ENCODE peak calls at places on chromosomes 1 and 21, in four cellular contexts. One of them, this sample, is unnamed.

GRCh38 chr21:14531927-14532326 is 14.2 kb downstream of the SAMSN1 start:
- DNase-seq in progenitor cell of endocrine pancreas: no peak
- DNase-seq in neural crest cell: no peak
- DNase-seq in AG04450: no peak
- DNase-seq in this sample: no peak

GRCh38 chr1:71080782-71081696 is at the start of gene ZRANB2:
- DNase-seq in progenitor cell of endocrine pancreas: peak
- DNase-seq in neural crest cell: peak
- DNase-seq in AG04450: peak
- DNase-seq in this sample: peak

GRCh38 chr21:34511154-34511553 is 856 bp downstream of the KCNE1 start:
- DNase-seq in progenitor cell of endocrine pancreas: no peak
- DNase-seq in neural crest cell: no peak
- DNase-seq in AG04450: no peak
- DNase-seq in this sample: no peak

GRCh38 chr1:77975386-77975785 is 3.5 kb downstream of the FUBP1 start:
- DNase-seq in progenitor cell of endocrine pancreas: no peak
- DNase-seq in neural crest cell: no peak
- DNase-seq in AG04450: no peak
- DNase-seq in this sample: no peak

GRCh38 chr1:244231193-244231571 is 180.1 kb downstream of the ZBTB18 start:
- DNase-seq in progenitor cell of endocrine pancreas: no peak
- DNase-seq in neural crest cell: no peak
- DNase-seq in AG04450: no peak
- DNase-seq in this sample: no peak

GRCh38 chr21:20720623-20721022 is 277.6 kb upstream of the NCAM2 start:
- DNase-seq in progenitor cell of endocrine pancreas: no peak
- DNase-seq in neural crest cell: no peak
- DNase-seq in AG04450: no peak
- DNase-seq in this sample: no peak

GRCh38 chr1:230303822-230304221 is 122.3 kb downstream of the PGBD5 start:
- DNase-seq in progenitor cell of endocrine pancreas: no peak
- DNase-seq in neural crest cell: no peak
- DNase-seq in AG04450: no peak
- DNase-seq in this sample: no peak

GRCh38 chr1:168485048-168485447 is 58.7 kb downstream of the XCL2 start:
- DNase-seq in progenitor cell of endocrine pancreas: no peak
- DNase-seq in neural crest cell: no peak
- DNase-seq in AG04450: no peak
- DNase-seq in this sample: no peak

GRCh38 chr1:116763116-116763786 is 9.0 kb downstream of the CD2 start:
- DNase-seq in progenitor cell of endocrine pancreas: no peak
- DNase-seq in neural crest cell: no peak
- DNase-seq in AG04450: no peak
- DNase-seq in this sample: no peak

GRCh38 chr1:118842462-118843201 is 145.5 kb downstream of the TBX15 start:
- DNase-seq in progenitor cell of endocrine pancreas: no peak
- DNase-seq in neural crest cell: no peak
- DNase-seq in AG04450: no peak
- DNase-seq in this sample: no peak

GRCh38 chr1:31354266-31354665 is 18.6 kb downstream of the FABP3 start:
- DNase-seq in progenitor cell of endocrine pancreas: no peak
- DNase-seq in neural crest cell: no peak
- DNase-seq in AG04450: no peak
- DNase-seq in this sample: no peak

GRCh38 chr1:243917177-243917862 is 67.3 kb upstream of the AKT3 start:
- DNase-seq in progenitor cell of endocrine pancreas: peak
- DNase-seq in neural crest cell: peak
- DNase-seq in AG04450: peak
- DNase-seq in this sample: no peak

GRCh38 chr21:42624095-42624830 is 29.2 kb upstream of the PDE9A start:
- DNase-seq in progenitor cell of endocrine pancreas: no peak
- DNase-seq in neural crest cell: no peak
- DNase-seq in AG04450: no peak
- DNase-seq in this sample: no peak

GRCh38 chr1:99181892-99182291 is 82.4 kb upstream of the PLPPR4 start:
- DNase-seq in progenitor cell of endocrine pancreas: no peak
- DNase-seq in neural crest cell: no peak
- DNase-seq in AG04450: no peak
- DNase-seq in this sample: no peak

GRCh38 chr1:221698579-221699349 is 43.1 kb downstream of the DUSP10 start:
- DNase-seq in progenitor cell of endocrine pancreas: no peak
- DNase-seq in neural crest cell: no peak
- DNase-seq in AG04450: no peak
- DNase-seq in this sample: no peak

GRCh38 chr1:235919127-235919796 is 52.6 kb upstream of the LYST start:
- DNase-seq in progenitor cell of endocrine pancreas: no peak
- DNase-seq in neural crest cell: no peak
- DNase-seq in AG04450: no peak
- DNase-seq in this sample: no peak

GRCh38 chr1:203084588-203085527 is 954 bp downstream of the MYOG start:
- DNase-seq in progenitor cell of endocrine pancreas: no peak
- DNase-seq in neural crest cell: no peak
- DNase-seq in AG04450: no peak
- DNase-seq in this sample: no peak
- TF ChIP-seq CTCF in progenitor cell of endocrine pancreas: peak
- TF ChIP-seq CTCF in neural crest cell: peak
- TF ChIP-seq CTCF in AG04450: peak
- TF ChIP-seq CTCF in this sample: no peak

GRCh38 chr1:46409063-46409372 is 14.9 kb downstream of the FAAH start:
- DNase-seq in progenitor cell of endocrine pancreas: no peak
- DNase-seq in neural crest cell: no peak
- DNase-seq in AG04450: no peak
- DNase-seq in this sample: no peak
- TF ChIP-seq CTCF in progenitor cell of endocrine pancreas: no peak
- TF ChIP-seq CTCF in neural crest cell: no peak
- TF ChIP-seq CTCF in AG04450: no peak
- TF ChIP-seq CTCF in this sample: no peak

GRCh38 chr1:9878421-9878820 is 31.6 kb downstream of the CTNNBIP1 start:
- DNase-seq in progenitor cell of endocrine pancreas: no peak
- DNase-seq in neural crest cell: no peak
- DNase-seq in AG04450: no peak
- DNase-seq in this sample: no peak

GRCh38 chr1:9874959-9875635 is 35.0 kb downstream of the CTNNBIP1 start:
- DNase-seq in progenitor cell of endocrine pancreas: peak
- DNase-seq in neural crest cell: peak
- DNase-seq in AG04450: peak
- DNase-seq in this sample: peak

GRCh38 chr1:9875636-9876000 is 34.5 kb downstream of the CTNNBIP1 start:
- DNase-seq in progenitor cell of endocrine pancreas: no peak
- DNase-seq in neural crest cell: no peak
- DNase-seq in AG04450: no peak
- DNase-seq in this sample: no peak

GRCh38 chr1:9874412-9874811 is 35.7 kb downstream of the CTNNBIP1 start:
- DNase-seq in progenitor cell of endocrine pancreas: no peak
- DNase-seq in neural crest cell: no peak
- DNase-seq in AG04450: no peak
- DNase-seq in this sample: no peak

DNA sequence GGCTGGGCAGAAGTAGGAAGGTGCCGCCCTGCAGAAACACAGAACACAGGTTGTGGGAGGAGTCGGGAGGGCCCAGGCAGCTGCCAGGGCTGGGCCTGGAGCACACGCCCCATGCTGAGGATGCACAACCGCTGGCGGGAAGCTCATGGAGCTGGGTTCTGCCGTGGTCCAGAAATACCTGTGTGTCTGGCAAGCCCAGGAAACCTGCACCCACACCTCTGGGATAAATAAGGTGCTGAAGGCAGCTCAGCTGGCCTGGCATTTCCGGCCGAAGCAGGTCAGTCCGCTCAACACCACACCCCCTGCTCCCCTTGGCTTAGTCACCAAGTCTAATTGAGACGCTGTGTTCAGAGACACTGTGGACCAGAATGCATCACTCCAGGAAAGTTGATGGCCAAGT is 32.1 kb downstream of the CTNNBIP1 start:
- DNase-seq in progenitor cell of endocrine pancreas: no peak
- DNase-seq in neural crest cell: no peak
- DNase-seq in AG04450: no peak
- DNase-seq in this sample: no peak
- TF ChIP-seq CTCF in progenitor cell of endocrine pancreas: no peak
- TF ChIP-seq CTCF in neural crest cell: no peak
- TF ChIP-seq CTCF in AG04450: no peak
- TF ChIP-seq CTCF in this sample: no peak

DNA sequence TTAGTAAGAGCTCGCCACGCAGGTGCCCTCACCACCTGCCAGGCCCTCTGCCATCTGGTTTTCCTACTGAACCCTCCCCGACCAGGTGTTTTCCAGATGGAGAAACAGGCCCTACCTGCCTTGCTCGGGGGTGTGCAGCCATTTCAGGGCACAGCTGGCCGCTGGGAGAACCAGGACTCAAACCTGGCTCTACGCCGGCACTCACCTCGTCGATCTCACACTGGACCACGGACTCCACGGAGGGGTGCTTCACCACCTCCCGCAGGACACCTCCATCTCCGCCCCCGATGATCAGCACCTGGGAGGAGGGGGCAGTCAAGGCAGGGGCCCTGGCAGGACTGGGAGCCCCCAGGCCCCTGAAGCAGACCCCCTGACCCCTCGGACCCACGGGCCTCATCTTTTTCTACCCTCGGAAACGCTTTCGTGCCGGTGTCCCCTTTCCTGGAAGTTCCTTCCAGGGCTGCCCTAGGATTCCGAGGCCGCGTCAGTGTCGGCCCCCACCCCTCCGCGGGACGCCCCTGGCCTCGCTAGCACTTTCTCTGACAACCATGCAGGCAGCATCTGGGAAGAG is 1.1 kb downstream of the SRM start:
- DNase-seq in progenitor cell of endocrine pancreas: no peak
- DNase-seq in neural crest cell: no peak
- DNase-seq in AG04450: no peak
- DNase-seq in this sample: no peak
- TF ChIP-seq CTCF in progenitor cell of endocrine pancreas: no peak
- TF ChIP-seq CTCF in neural crest cell: no peak
- TF ChIP-seq CTCF in AG04450: no peak
- TF ChIP-seq CTCF in this sample: no peak